ENCODE peak calls at places on chromosomes 11 and 22, in six cellular contexts. P, C, W, M, V and Q are unnamed samples.

GRCh38 chr11:107857550-107858216 is 904 bp downstream of the SLC35F2 start:
- DNase-seq in P (no peak), C (no peak), W (no peak), M (no peak), V (no peak), Q (no peak)

GRCh38 chr22:28034760-28035401 is 115.8 kb upstream of the PITPNB start:
- DNase-seq in P (no peak), C (no peak), W (no peak), M (peak), V (peak), Q (peak)

GRCh38 chr11:84866922-84867321 is 760.2 kb downstream of the DLG2 start:
- DNase-seq in P (no peak), C (no peak), W (no peak), M (no peak), V (no peak), Q (no peak)

GRCh38 chr11:11519184-11519583 is 102.6 kb downstream of the GALNT18 start:
- DNase-seq in P (no peak), C (no peak), W (no peak), M (no peak), V (no peak), Q (no peak)

GRCh38 chr11:2524446-2525165 is 79.8 kb downstream of the KCNQ1 start:
- DNase-seq in P (no peak), C (no peak), W (no peak), M (peak), V (no peak), Q (peak)

GRCh38 chr11:92300871-92301270 is 76.3 kb downstream of the FAT3 start:
- DNase-seq in P (no peak), C (no peak), W (no peak), M (no peak), V (no peak), Q (no peak)

GRCh38 chr11:116427903-116428637 is 344.7 kb downstream of the BUD13 start:
- DNase-seq in P (no peak), C (peak), W (no peak), M (no peak), V (no peak), Q (no peak)

GRCh38 chr11:74006743-74007304 is 2.1 kb downstream of the UCP3 start:
- DNase-seq in P (no peak), C (no peak), W (no peak), M (no peak), V (no peak), Q (no peak)

GRCh38 chr11:128928400-128928799 is 14.3 kb downstream of the TP53AIP1 start:
- DNase-seq in P (no peak), C (no peak), W (peak), M (no peak), V (no peak), Q (no peak)

GRCh38 chr11:131612576-131612975 is 242.2 kb downstream of the NTM start:
- DNase-seq in P (no peak), C (no peak), W (no peak), M (no peak), V (no peak), Q (no peak)

GRCh38 chr11:66052664-66052982 is 459 bp downstream of the SF3B2 start:
- DNase-seq in P (no peak), C (no peak), W (no peak), M (no peak), V (no peak), Q (no peak)

GRCh38 chr11:114270531-114271270 is 25.5 kb upstream of the NNMT start:
- DNase-seq in P (no peak), C (no peak), W (no peak), M (no peak), V (no peak), Q (no peak)

GRCh38 chr22:41305646-41306045 is 4.3 kb downstream of the ZC3H7B start:
- DNase-seq in P (no peak), C (no peak), W (no peak), M (no peak), V (no peak), Q (no peak)

GRCh38 chr11:71223081-71223405 is 29.3 kb downstream of the SHANK2 start:
- DNase-seq in P (no peak), C (no peak), W (no peak), M (no peak), V (no peak), Q (no peak)

GRCh38 chr11:72001255-72001654 is 2.5 kb downstream of the IL18BP start:
- DNase-seq in P (no peak), C (no peak), W (no peak), M (no peak), V (no peak), Q (no peak)

GRCh38 chr11:65169164-65169641 is 830 bp upstream of the SPDYC start:
- DNase-seq in P (no peak), C (no peak), W (peak), M (no peak), V (no peak), Q (no peak)

GRCh38 chr22:30605449-30606110 is 1.4 kb upstream of the TCN2 start:
- DNase-seq in P (peak), C (peak), W (peak), M (peak), V (peak), Q (peak)

GRCh38 chr11:70470127-70470526 is 71.8 kb downstream of the CTTN start:
- DNase-seq in P (no peak), C (no peak), W (no peak), M (peak), V (no peak), Q (no peak)

GRCh38 chr11:2178906-2179494 is 7.4 kb upstream of the TH start:
- DNase-seq in P (no peak), C (no peak), W (no peak), M (no peak), V (no peak), Q (no peak)

GRCh38 chr11:103536335-103536722 is 427.1 kb downstream of the DYNC2H1 start:
- DNase-seq in P (no peak), C (no peak), W (no peak), M (no peak), V (no peak), Q (no peak)

GRCh38 chr11:72525466-72525865 is 91.1 kb upstream of the CLPB start:
- DNase-seq in P (no peak), C (no peak), W (no peak), M (no peak), V (no peak), Q (no peak)

GRCh38 chr11:116352881-116353280 is 419.9 kb downstream of the BUD13 start:
- DNase-seq in P (no peak), C (no peak), W (no peak), M (no peak), V (no peak), Q (no peak)

GRCh38 chr11:84452211-84452610 is 1166.0 kb upstream of the CCDC90B start:
- DNase-seq in P (no peak), C (no peak), W (no peak), M (no peak), V (no peak), Q (no peak)

GRCh38 chr22:19742160-19743066 is 18.2 kb upstream of the TBX1 start:
- DNase-seq in P (no peak), C (no peak), W (no peak), M (no peak), V (no peak), Q (no peak)

GRCh38 chr11:10265936-10266335 is 28.1 kb downstream of the SBF2 start:
- DNase-seq in P (no peak), C (no peak), W (no peak), M (no peak), V (no peak), Q (no peak)

GRCh38 chr22:48695731-48696305 is 1131.9 kb downstream of the BRD1 start:
- DNase-seq in P (no peak), C (no peak), W (no peak), M (no peak), V (no peak), Q (no peak)

GRCh38 chr22:37472418-37473006 is 13.7 kb downstream of the MFNG start:
- DNase-seq in P (peak), C (peak), W (peak), M (no peak), V (peak), Q (peak)

GRCh38 chr11:128848815-128849455 is 18.2 kb downstream of the KCNJ1 start:
- DNase-seq in P (peak), C (peak), W (peak), M (no peak), V (peak), Q (peak)

GRCh38 chr11:1218256-1218787 is 4.5 kb upstream of the MUC5B start:
- DNase-seq in P (no peak), C (no peak), W (no peak), M (no peak), V (no peak), Q (peak)

GRCh38 chr11:34614334-34615113 is 6.4 kb upstream of the EHF start:
- DNase-seq in P (no peak), C (no peak), W (no peak), M (no peak), V (no peak), Q (no peak)

GRCh38 chr22:41526802-41527799 is 17.2 kb downstream of the POLR3H start:
- DNase-seq in P (peak), C (peak), W (peak), M (no peak), V (peak), Q (peak)

GRCh38 chr11:73647459-73648100 is 1.2 kb downstream of the PLEKHB1 start:
- DNase-seq in P (peak), C (no peak), W (peak), M (peak), V (peak), Q (peak)

GRCh38 chr11:123261345-123262106 is 66.5 kb upstream of the CLMP start:
- DNase-seq in P (peak), C (peak), W (peak), M (peak), V (no peak), Q (peak)

GRCh38 chr11:64358536-64358906 is 441 bp upstream of the RPS6KA4 start:
- DNase-seq in P (no peak), C (no peak), W (peak), M (no peak), V (no peak), Q (no peak)

GRCh38 chr11:28144808-28145207 is 36.6 kb downstream of the METTL15 start:
- DNase-seq in P (no peak), C (no peak), W (no peak), M (no peak), V (no peak), Q (no peak)

GRCh38 chr11:9180784-9181183 is 84.4 kb downstream of the DENND5A start:
- DNase-seq in P (no peak), C (no peak), W (no peak), M (no peak), V (no peak), Q (no peak)

GRCh38 chr11:61750631-61751273 is 1.7 kb upstream of the MYRF start:
- DNase-seq in P (no peak), C (no peak), W (no peak), M (no peak), V (no peak), Q (no peak)

GRCh38 chr11:116224154-116224888 is 548.5 kb downstream of the BUD13 start:
- DNase-seq in P (peak), C (peak), W (peak), M (peak), V (peak), Q (peak)

GRCh38 chr11:14499178-14499559 is 442 bp downstream of the COPB1 start:
- DNase-seq in P (no peak), C (no peak), W (no peak), M (no peak), V (no peak), Q (peak)

GRCh38 chr11:63970902-63971301 is 3.5 kb upstream of the COX8A start:
- DNase-seq in P (no peak), C (no peak), W (no peak), M (no peak), V (no peak), Q (no peak)